ENCODE peak calls at places on chromosomes 6 and 20, in eight cellular contexts. V, N, D, A, O, C, I and W are unnamed samples.

GRCh38 chr20:18666803-18667460 is 79.1 kb downstream of the DTD1 start:
- DNase-seq in O (no peak), A (no peak), C (no peak), N (no peak), I (no peak), V (no peak), D (no peak), W (no peak)

GRCh38 chr20:17969884-17970409 is 1.1 kb downstream of the MGME1 start:
- DNase-seq in A (no peak), D (peak; percentile 53), O (no peak), I (peak; percentile 40), N (peak; percentile 80), V (peak; percentile 21), C (peak; percentile 79), W (no peak)

GRCh38 chr20:33656010-33656782 is 5.9 kb upstream of the C20orf144 start:
- DNase-seq in N (no peak), V (no peak), D (no peak), I (no peak), C (no peak), O (no peak), A (no peak), W (no peak)

GRCh38 chr6:158040804-158041347 is 59.2 kb downstream of the SYNJ2 start:
- DNase-seq in C (no peak), D (peak; percentile 69), O (no peak), I (no peak), N (peak; percentile 79), V (no peak), A (no peak), W (no peak)

GRCh38 chr20:61437280-61438206 is 185.5 kb downstream of the CDH4 start:
- DNase-seq in O (peak; percentile 42), D (peak; percentile 94), V (no peak), A (no peak), I (no peak), N (peak; percentile 96), C (peak; percentile 31), W (no peak)

GRCh38 chr6:169008641-169009040 is 245.0 kb downstream of the THBS2 start:
- DNase-seq in C (no peak), A (no peak), V (no peak), D (peak; percentile 34), I (no peak), N (peak; percentile 24), O (no peak), W (no peak)

GRCh38 chr6:35687658-35688604 is 784 bp downstream of the FKBP5 start:
- DNase-seq in N (peak; percentile 47), A (no peak), D (peak; percentile 54), V (peak; percentile 45), C (peak; percentile 59), I (peak; percentile 67), O (peak; percentile 63), W (no peak)

GRCh38 chr6:17497701-17498100 is 102.4 kb upstream of the FAM8A1 start:
- DNase-seq in V (no peak), C (no peak), N (no peak), I (no peak), D (no peak), A (no peak), O (no peak), W (no peak)

GRCh38 chr6:137323860-137324259 is 104.7 kb upstream of the IFNGR1 start:
- DNase-seq in C (no peak), N (no peak), D (no peak), O (no peak), V (no peak), A (no peak), I (no peak), W (no peak)

DNA sequence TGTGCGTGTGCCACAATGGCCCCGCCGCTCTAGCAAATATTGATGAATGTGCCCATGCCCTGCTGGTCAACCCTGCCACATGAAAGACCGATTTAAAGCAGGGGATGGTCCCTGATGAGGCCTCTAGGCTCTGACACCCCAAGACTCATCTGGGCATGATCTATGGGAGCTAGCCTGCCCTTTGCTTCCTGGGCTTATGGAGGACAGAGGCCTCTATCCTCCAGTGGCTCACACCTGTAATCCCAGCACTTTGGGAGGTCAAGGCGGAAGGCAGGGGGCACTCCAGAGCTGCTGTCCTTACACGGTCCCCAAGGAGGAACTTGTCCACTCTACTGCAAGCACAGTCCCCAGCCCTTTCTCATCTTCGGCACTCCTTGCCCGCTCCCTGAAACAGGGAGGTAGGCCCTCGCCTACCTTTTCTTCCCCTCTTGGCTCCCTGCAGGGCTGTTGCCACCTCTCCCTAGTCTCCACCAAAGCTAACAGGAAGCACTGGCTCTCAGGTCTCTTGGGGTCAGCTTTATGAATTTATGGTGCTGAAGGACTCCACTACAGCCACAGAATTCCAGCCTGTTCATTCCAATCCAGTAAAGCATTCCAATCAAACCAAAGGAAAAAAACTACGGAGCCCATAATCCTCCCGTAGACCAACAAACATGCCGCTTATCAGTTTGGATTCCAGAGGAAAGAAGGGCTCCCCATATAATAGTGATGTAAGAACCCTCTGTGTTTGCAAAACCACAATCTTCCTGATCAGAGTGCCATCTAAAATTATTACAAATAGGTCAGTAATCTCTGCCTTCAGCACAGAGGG is 48.7 kb upstream of the FOXQ1 start:
- DNase-seq in V (no peak), A (no peak), C (peak; percentile 55), D (peak; percentile 41), I (peak; percentile 41), O (no peak), N (no peak), W (peak; percentile 71)
- TF ChIP-seq CTCF in V (no peak), A (no peak), C (no peak), D (no peak), I (no peak), O (no peak), N (no peak), W (no peak)

GRCh38 chr20:40683221-40683893 is 5.7 kb downstream of the MAFB start:
- DNase-seq in I (no peak), O (peak; percentile 60), V (no peak), A (no peak), D (peak; percentile 55), C (no peak), N (peak; percentile 19), W (no peak)
- H3K4me3 ChIP-seq in I (peak overlapping the region; percentile 22), O (peak overlapping the region; percentile 50), V (no peak overlapping the region), A (peak overlapping the region; percentile 51), D (peak overlapping the region; percentile 32), C (no peak overlapping the region), N (peak overlapping the region; percentile 28), W (no peak overlapping the region)

GRCh38 chr20:57475388-57476072 is 49.4 kb downstream of the CTCFL start:
- DNase-seq in C (no peak), O (no peak), N (no peak), A (no peak), D (no peak), V (no peak), I (no peak), W (no peak)

GRCh38 chr20:57476641-57477461 is 48.1 kb downstream of the CTCFL start:
- DNase-seq in V (no peak), D (no peak), O (no peak), I (no peak), C (no peak), A (no peak), N (no peak), W (no peak)

GRCh38 chr20:57474816-57475215 is 50.1 kb downstream of the CTCFL start:
- DNase-seq in A (no peak), D (no peak), N (no peak), V (no peak), C (no peak), O (no peak), I (no peak), W (no peak)

GRCh38 chr20:57474191-57474590 is 50.7 kb downstream of the CTCFL start:
- DNase-seq in A (no peak), C (no peak), I (no peak), D (no peak), V (no peak), O (no peak), N (no peak), W (no peak)

DNA sequence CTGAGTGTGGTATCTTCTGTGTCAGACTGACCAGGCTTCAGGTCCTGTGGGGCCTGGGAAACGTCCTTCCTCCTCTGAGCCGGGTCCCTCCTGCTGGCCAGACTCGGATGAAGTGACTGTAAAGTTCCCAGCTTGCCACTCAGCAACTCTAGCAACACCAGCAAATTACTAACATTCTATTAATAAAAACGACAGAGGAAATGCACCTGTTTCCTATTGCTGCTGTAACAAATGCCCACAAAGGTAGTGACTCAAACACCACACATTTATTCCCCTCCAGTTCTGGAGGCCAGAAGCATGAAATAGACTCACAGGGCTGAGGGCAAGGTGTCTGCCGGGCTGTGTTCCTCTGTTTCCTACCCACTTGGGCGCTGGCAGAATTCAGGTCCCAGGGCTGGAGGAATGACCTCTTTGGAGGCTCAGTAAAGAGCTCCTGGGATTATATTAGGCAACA is 48.8 kb downstream of the CTCFL start:
- DNase-seq in D (no peak), O (no peak), C (no peak), I (no peak), A (no peak), N (no peak), V (no peak), W (no peak)
- TF ChIP-seq CTCF in D (no peak), O (no peak), C (no peak), I (no peak), A (no peak), N (no peak), V (no peak), W (no peak)

GRCh38 chr6:170362121-170362520 is 55.6 kb downstream of the FAM120B start:
- DNase-seq in C (no peak), I (no peak), N (no peak), D (no peak), A (no peak), V (no peak), O (no peak), W (no peak)
- H3K4me3 ChIP-seq in C (no peak overlapping the region), I (no peak overlapping the region), N (no peak overlapping the region), D (no peak overlapping the region), A (no peak overlapping the region), V (no peak overlapping the region), O (no peak overlapping the region), W (no peak overlapping the region)

GRCh38 chr6:22732186-22732970 is 163.0 kb downstream of the HDGFL1 start:
- DNase-seq in C (peak; percentile 40), N (no peak), O (no peak), A (no peak), I (no peak), V (no peak), D (no peak), W (no peak)

DNA sequence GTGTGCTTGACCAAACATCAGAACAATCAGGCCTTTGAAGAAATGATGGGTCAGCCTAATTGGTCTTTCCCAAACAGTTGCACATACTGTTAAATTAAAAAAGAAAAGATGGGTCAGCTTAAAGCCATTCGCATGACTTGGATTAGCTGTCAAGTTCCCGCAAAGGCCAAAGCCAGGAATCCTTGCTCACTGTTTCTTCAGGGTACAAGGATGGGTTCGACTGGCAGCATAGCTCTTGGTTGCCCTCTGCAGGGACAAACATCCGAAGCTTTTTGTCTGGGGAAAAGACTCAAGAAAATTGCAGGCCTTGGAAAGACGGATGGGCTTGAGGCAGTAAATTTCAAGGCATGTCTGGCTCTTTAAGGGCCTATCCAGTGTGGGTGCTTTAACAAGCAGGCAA is 168.0 kb downstream of the HDGFL1 start:
- DNase-seq in O (peak; percentile 28), D (peak; percentile 69), A (no peak), C (peak; percentile 47), I (no peak), V (no peak), N (peak; percentile 68), W (peak; percentile 13)
- TF ChIP-seq CTCF in O (peak; percentile 59), D (peak; percentile 63), A (peak; percentile 56), C (peak; percentile 45), I (peak; percentile 30), V (no peak), N (peak; percentile 66), W (peak; percentile 75)